ENCODE peak calls at places on chromosome 13, in seven cellular contexts. U is H1, N is GM12878, B is HCT116, F is SK-N-SH, Y is K562, T is T47D. I is an unnamed sample.

GRCh38 chr13:98389319-98389718 is 187.6 kb downstream of the STK24 start:
- DNase-seq in U (no peak), N (no peak), B (no peak), F (no peak), Y (no peak), T (no peak), I (no peak)

GRCh38 chr13:46624353-46624752 is 71.4 kb downstream of the LRCH1 start:
- DNase-seq in U (no peak), N (no peak), B (no peak), F (no peak), Y (no peak), T (no peak), I (no peak)

GRCh38 chr13:83221813-83222241 is 660.4 kb downstream of the SLITRK1 start:
- DNase-seq in U (no peak), N (no peak), B (no peak), F (no peak), Y (no peak), T (no peak), I (no peak)

GRCh38 chr13:40376296-40376849 is 290.1 kb downstream of the FOXO1 start:
- DNase-seq in U (no peak), N (no peak), B (no peak), F (no peak), Y (no peak), T (no peak), I (no peak)

GRCh38 chr13:77325371-77325941 is 1.4 kb downstream of the MYCBP2 start:
- DNase-seq in U (no peak), N (no peak), B (no peak), F (peak), Y (no peak), T (no peak), I (no peak)

GRCh38 chr13:78993792-78994191 is 334.8 kb upstream of the OBI1 start:
- DNase-seq in U (no peak), N (peak), B (no peak), F (no peak), Y (no peak), T (no peak), I (no peak)

GRCh38 chr13:114231886-114232285 is 2.8 kb upstream of the CDC16 start:
- DNase-seq in U (no peak), N (no peak), B (no peak), F (no peak), Y (no peak), T (no peak), I (no peak)

GRCh38 chr13:73075546-73075945 is 16.7 kb downstream of the KLF5 start:
- DNase-seq in U (no peak), N (no peak), B (no peak), F (no peak), Y (no peak), T (no peak), I (no peak)

GRCh38 chr13:50424993-50425392 is 409.7 kb downstream of the KCNRG start:
- DNase-seq in U (no peak), N (no peak), B (no peak), F (no peak), Y (no peak), T (no peak), I (no peak)

GRCh38 chr13:20197361-20197834 is 4.7 kb upstream of the GJB2 start:
- DNase-seq in U (no peak), N (no peak), B (peak), F (peak), Y (peak), T (peak), I (peak)

GRCh38 chr13:107867701-107868661 is 347.4 kb downstream of the LIG4 start:
- DNase-seq in U (no peak), N (no peak), B (no peak), F (peak), Y (peak), T (peak), I (no peak)

GRCh38 chr13:83150616-83151307 is 731.5 kb downstream of the SLITRK1 start:
- DNase-seq in U (no peak), N (no peak), B (no peak), F (no peak), Y (no peak), T (no peak), I (no peak)

GRCh38 chr13:107864543-107865460 is 350.5 kb downstream of the LIG4 start:
- DNase-seq in U (no peak), N (no peak), B (no peak), F (peak), Y (peak), T (peak), I (peak)

GRCh38 chr13:54607421-54607820 is 1578.8 kb downstream of the OLFM4 start:
- DNase-seq in U (no peak), N (no peak), B (no peak), F (no peak), Y (no peak), T (no peak), I (no peak)

GRCh38 chr13:23020246-23020843 is 160.4 kb upstream of the SGCG start:
- DNase-seq in U (no peak), N (peak), B (peak), F (peak), Y (peak), T (peak), I (peak)

GRCh38 chr13:73531014-73531413 is 472.2 kb downstream of the KLF5 start:
- DNase-seq in U (no peak), N (no peak), B (no peak), F (no peak), Y (no peak), T (no peak), I (no peak)

GRCh38 chr13:32267836-32268439 is 47.2 kb downstream of the ZAR1L start:
- DNase-seq in U (peak), N (no peak), B (peak), F (no peak), Y (peak), T (peak), I (no peak)

GRCh38 chr13:44801990-44802389 is 187.3 kb downstream of the NUFIP1 start:
- DNase-seq in U (no peak), N (no peak), B (no peak), F (no peak), Y (no peak), T (no peak), I (no peak)

GRCh38 chr13:30049692-30050091 is 199.3 kb upstream of the UBL3 start:
- DNase-seq in U (no peak), N (no peak), B (no peak), F (no peak), Y (no peak), T (peak), I (no peak)

GRCh38 chr13:53672005-53672404 is 643.4 kb downstream of the OLFM4 start:
- DNase-seq in U (no peak), N (no peak), B (no peak), F (no peak), Y (no peak), T (no peak), I (no peak)

GRCh38 chr13:80469841-80470378 is 129.0 kb upstream of the SPRY2 start:
- DNase-seq in U (no peak), N (no peak), B (no peak), F (no peak), Y (no peak), T (no peak), I (no peak)

GRCh38 chr13:83286737-83287136 is 595.5 kb downstream of the SLITRK1 start:
- DNase-seq in U (no peak), N (no peak), B (no peak), F (no peak), Y (no peak), T (no peak), I (no peak)

GRCh38 chr13:78608705-78609463 is 5.5 kb upstream of the POU4F1 start:
- DNase-seq in U (no peak), N (no peak), B (no peak), F (peak), Y (no peak), T (peak), I (no peak)

DNA sequence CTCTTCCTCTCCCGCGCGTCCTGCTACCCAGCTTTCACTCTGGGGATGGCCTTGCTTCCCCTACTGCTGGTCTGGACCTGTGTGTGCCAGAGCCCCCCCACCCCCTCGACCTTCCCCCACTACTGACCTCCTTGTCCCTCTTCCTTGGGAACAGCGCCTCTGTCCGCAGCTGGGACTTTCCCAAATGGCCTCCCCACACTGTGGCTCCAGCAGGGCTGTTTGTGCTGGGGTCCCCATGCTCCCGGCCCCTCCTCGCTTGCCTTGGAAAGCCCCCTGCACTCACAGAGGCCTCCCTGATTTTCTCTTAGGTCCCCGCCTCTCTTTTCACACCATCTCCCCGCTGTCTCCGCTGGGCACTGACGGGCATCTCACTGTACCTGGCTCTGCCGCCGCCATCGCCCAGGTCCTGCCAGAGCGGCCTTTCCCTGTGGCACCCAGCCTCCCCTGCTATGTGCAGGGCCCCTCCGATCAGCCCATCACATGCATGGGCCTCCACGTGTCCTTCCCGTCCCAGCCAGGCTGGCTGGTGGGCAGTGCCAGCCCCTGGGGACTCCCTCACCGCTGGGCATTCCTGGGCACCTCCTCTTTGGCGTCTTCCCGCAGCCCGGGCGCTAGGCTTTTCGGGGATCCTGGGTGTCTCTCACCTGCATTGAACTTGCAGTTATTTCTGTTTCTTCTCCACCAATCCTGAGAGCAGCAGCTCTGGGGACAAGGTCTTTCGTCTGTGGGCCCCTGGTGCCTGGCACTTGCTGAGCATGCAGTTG is 118.7 kb downstream of the ATP11A start:
- DNase-seq in U (no peak), N (no peak), B (no peak), F (no peak), Y (no peak), T (no peak), I (no peak)
- TF ChIP-seq JUND in U (no peak), N (no peak), B (no peak), F (no peak), Y (no peak), T (no peak), I (no peak)

GRCh38 chr13:100870898-100871297 is 196.3 kb upstream of the TMTC4 start:
- DNase-seq in U (no peak), N (no peak), B (no peak), F (peak), Y (no peak), T (no peak), I (no peak)
- TF ChIP-seq JUND in U (no peak), N (no peak), B (no peak), F (no peak), Y (no peak), T (no peak), I (no peak)

GRCh38 chr13:21458457-21458815 is 667 bp downstream of the ZDHHC20 start:
- DNase-seq in U (no peak), N (no peak), B (no peak), F (peak), Y (peak), T (peak), I (no peak)
- TF ChIP-seq JUND in U (no peak), N (no peak), B (no peak), F (no peak), Y (no peak), T (no peak), I (no peak)

GRCh38 chr13:37492061-37492460 is 106.5 kb downstream of the POSTN start:
- DNase-seq in U (no peak), N (no peak), B (no peak), F (no peak), Y (no peak), T (no peak), I (no peak)
- TF ChIP-seq JUND in U (no peak), N (no peak), B (no peak), F (no peak), Y (no peak), T (no peak), I (no peak)

GRCh38 chr13:95301947-95302386 is 716 bp upstream of the ABCC4 start:
- DNase-seq in U (no peak), N (no peak), B (no peak), F (peak), Y (no peak), T (no peak), I (no peak)
- TF ChIP-seq JUND in U (no peak), N (no peak), B (no peak), F (no peak), Y (no peak), T (no peak), I (no peak)

DNA sequence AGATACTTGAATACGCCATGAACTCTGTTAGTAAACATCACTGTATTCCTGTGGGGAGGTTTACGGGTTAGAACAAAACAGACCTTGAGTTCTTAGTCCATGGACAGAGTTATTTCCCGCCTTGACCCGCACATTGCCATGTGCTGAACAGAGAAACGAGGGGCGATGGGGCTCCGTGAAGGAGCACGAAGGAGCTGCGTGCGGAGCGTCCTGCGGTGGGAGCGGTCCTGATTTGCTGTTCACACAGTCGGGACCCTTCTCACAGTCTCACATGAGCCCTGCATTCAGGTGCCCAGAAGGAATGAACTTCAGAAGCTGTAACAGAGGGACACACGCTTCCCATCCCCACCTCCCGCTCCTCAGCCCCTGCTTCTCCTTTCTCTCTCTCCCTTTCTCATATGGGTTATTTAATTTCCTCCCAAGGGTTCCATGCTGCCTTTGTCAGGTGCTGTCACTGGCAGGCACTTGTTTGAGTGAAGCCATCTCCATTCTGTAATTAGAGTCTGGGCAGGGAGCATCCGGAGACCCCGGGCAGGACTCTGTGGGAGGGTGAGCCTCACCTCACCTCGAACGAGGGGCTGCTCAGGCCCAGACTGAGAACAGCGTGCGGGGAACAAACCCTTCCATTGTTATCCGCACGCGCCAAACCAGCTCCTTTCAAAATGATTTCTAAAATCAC is 76.9 kb downstream of the TEX29 start:
- DNase-seq in U (no peak), N (no peak), B (no peak), F (no peak), Y (no peak), T (no peak), I (no peak)
- TF ChIP-seq JUND in U (no peak), N (no peak), B (no peak), F (no peak), Y (no peak), T (no peak), I (no peak)

GRCh38 chr13:100392709-100393630 is 195.6 kb downstream of the GGACT start:
- DNase-seq in U (peak), N (peak), B (peak), F (no peak), Y (peak), T (peak), I (peak)
- TF ChIP-seq JUND in U (peak), N (no peak), B (peak), F (peak), Y (peak), T (peak), I (peak)